ENCODE peak calls at places on chromosome 2, in eight cellular contexts. C is GM23338, V is left ventricle myocardium inferior, I is cardiac fibroblast, U is coronary artery, S is fibroblast of pulmonary artery, L is AG10803, J is dorsolateral prefrontal cortex. X is an unnamed sample.
A peak's percentile ranks its signal among the peaks of the same experiment; 100 is the strongest.

GRCh38 chr2:121346407-121346806 is 61.4 kb upstream of the TFCP2L1 start:
- DNase-seq in U (no peak), L (no peak), S (no peak), C (no peak), V (no peak), I (no peak), J (no peak), X (no peak)

GRCh38 chr2:209933499-209934458 is 68.7 kb upstream of the RPE start:
- DNase-seq in J (no peak), L (peak; percentile 63), I (peak; percentile 87), S (peak; percentile 88), U (no peak), C (no peak), V (no peak), X (no peak)

GRCh38 chr2:199310654-199311275 is 147.0 kb downstream of the SATB2 start:
- DNase-seq in I (no peak), U (no peak), V (no peak), L (no peak), J (no peak), S (no peak), C (no peak), X (no peak)

GRCh38 chr2:101900375-101900774 is 91.4 kb upstream of the IL1R2 start:
- DNase-seq in C (no peak), I (no peak), L (no peak), U (no peak), V (no peak), S (no peak), J (no peak), X (no peak)

GRCh38 chr2:165837122-165837521 is 43.1 kb upstream of the GALNT3 start:
- DNase-seq in J (peak; percentile 46), C (no peak), L (peak; percentile 26), V (no peak), U (no peak), S (peak; percentile 24), I (no peak), X (no peak)

GRCh38 chr2:240467659-240468299 is 32.3 kb downstream of the GPC1 start:
- DNase-seq in I (no peak), S (no peak), V (no peak), J (peak; percentile 30), U (no peak), C (no peak), L (no peak), X (no peak)

GRCh38 chr2:189542145-189542882 is 38.3 kb downstream of the SLC40A1 start:
- DNase-seq in S (no peak), J (no peak), L (no peak), C (no peak), U (no peak), I (no peak), V (no peak), X (no peak)

GRCh38 chr2:218429951-218430692 is 11.2 kb downstream of the VIL1 start:
- DNase-seq in I (no peak), C (no peak), J (peak; percentile 10), S (no peak), L (no peak), U (no peak), V (no peak), X (no peak)

GRCh38 chr2:200578778-200579177 is 7.0 kb upstream of the AOX1 start:
- DNase-seq in C (peak; percentile 56), S (peak; percentile 75), I (peak; percentile 61), J (no peak), L (peak; percentile 40), V (no peak), U (no peak), X (no peak)

GRCh38 chr2:9466147-9466683 is 8.1 kb upstream of the IAH1 start:
- DNase-seq in I (no peak), C (no peak), U (no peak), J (no peak), V (no peak), L (no peak), S (no peak), X (no peak)

GRCh38 chr2:74777161-74777900 is 56.6 kb upstream of the HK2 start:
- DNase-seq in J (no peak), S (no peak), I (no peak), V (no peak), L (no peak), U (no peak), C (no peak), X (no peak)

GRCh38 chr2:1515073-1515430 is 101.8 kb downstream of the TPO start:
- DNase-seq in I (no peak), U (no peak), S (no peak), C (no peak), L (no peak), V (no peak), J (no peak), X (no peak)

GRCh38 chr2:191864623-191865521 is 18.0 kb upstream of the CAVIN2 start:
- DNase-seq in C (no peak), L (no peak), S (peak; percentile 54), V (no peak), U (no peak), J (peak; percentile 36), I (peak; percentile 55), X (no peak)

GRCh38 chr2:142980246-142981068 is 103.0 kb downstream of the KYNU start:
- DNase-seq in C (peak; percentile 42), J (no peak), U (no peak), V (no peak), I (peak; percentile 70), L (peak; percentile 42), S (peak; percentile 70), X (no peak)

GRCh38 chr2:68889500-68889899 is 18.3 kb upstream of the BMP10 start:
- DNase-seq in V (no peak), I (peak; percentile 41), J (no peak), U (no peak), S (peak; percentile 52), L (no peak), C (no peak), X (no peak)

GRCh38 chr2:157233506-157233905 is 24.0 kb upstream of the GALNT5 start:
- DNase-seq in I (peak; percentile 70), L (peak; percentile 78), U (no peak), J (no peak), V (no peak), C (no peak), S (peak; percentile 76), X (no peak)

GRCh38 chr2:23600336-23600735 is 215.4 kb downstream of the KLHL29 start:
- DNase-seq in V (no peak), U (no peak), S (no peak), L (no peak), J (peak; percentile 63), I (no peak), C (no peak), X (no peak)

GRCh38 chr2:128360711-128361110 is 42.0 kb upstream of the HS6ST1 start:
- DNase-seq in L (no peak), U (peak; percentile 52), I (no peak), S (no peak), C (no peak), J (no peak), V (no peak), X (no peak)

DNA sequence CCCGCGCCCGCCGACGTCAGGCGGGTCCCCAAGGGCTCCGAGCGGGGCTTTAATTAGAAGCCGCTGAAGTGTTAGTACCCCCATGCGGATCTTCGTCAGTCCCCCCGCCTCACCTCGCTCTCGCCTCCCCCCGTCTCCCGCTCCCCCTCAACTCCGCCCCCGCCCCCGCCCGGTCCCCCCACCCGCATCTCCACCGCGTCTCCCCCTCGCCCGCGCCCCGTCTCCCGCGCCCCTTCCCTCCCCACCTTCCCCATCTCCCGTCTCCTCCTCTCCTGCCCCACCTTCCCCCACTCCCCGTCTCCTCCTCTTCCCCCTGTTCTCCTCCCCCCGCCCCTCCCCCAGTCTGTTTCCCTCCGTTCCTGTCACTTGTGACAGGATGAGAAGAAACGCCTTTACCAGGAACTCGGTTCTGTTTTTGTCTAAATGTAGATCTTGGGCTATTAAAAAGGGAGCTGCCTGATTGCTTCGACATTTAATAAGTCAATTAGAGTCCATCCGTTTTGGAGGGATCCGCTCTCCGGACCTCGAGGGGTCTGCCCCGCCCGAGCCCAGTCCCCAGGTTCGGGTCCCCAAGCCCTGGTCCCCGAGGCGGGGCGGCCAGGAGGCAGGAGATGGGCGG is 961 bp upstream of the ALKAL2 start:
- DNase-seq in C (peak; percentile 71), I (no peak), S (no peak), U (no peak), V (no peak), J (no peak), L (no peak), X (no peak)
- H3K4me3 ChIP-seq in C (peak overlapping the region; percentile 68), I (peak overlapping the region; percentile 54), S (peak overlapping the region; percentile 56), U (peak overlapping the region; percentile 74), V (peak overlapping the region; percentile 69), J (peak overlapping the region; percentile 88), L (no peak overlapping the region), X (peak overlapping the region; percentile 34)

GRCh38 chr2:98473995-98474780 is 29.5 kb downstream of the INPP4A start:
- DNase-seq in C (no peak), V (no peak), U (no peak), S (no peak), J (no peak), I (no peak), L (no peak), X (no peak)
- H3K4me3 ChIP-seq in C (no peak overlapping the region), V (no peak overlapping the region), U (no peak overlapping the region), S (no peak overlapping the region), J (no peak overlapping the region), I (no peak overlapping the region), L (no peak overlapping the region), X (peak overlapping the region; percentile 22)

DNA sequence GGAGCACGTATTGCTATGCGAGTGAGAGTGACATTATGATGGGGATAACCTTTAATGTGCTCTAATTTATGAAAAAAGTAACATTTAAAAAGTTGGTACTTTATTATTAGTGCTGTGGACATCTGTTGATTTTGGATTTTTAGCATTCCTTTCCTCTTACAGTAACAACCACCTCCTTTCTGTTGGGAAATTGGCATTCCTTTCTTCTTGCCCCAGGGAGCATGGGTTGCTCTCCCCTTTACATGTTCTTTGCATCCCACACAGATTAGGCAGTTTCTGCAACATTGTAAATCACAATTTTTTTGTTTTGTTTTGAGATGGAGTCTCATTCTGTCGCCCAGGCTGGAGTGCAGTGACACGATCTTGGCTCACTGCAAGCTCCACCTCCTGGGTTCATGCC is 300.2 kb downstream of the LPIN1 start:
- DNase-seq in C (peak; percentile 4), L (peak; percentile 89), V (no peak), S (peak; percentile 55), I (peak; percentile 58), U (no peak), J (no peak), X (no peak)
- H3K4me3 ChIP-seq in C (no peak overlapping the region), L (no peak overlapping the region), V (no peak overlapping the region), S (no peak overlapping the region), I (no peak overlapping the region), U (no peak overlapping the region), J (no peak overlapping the region), X (no peak overlapping the region)

GRCh38 chr2:33135645-33136044 is 188.9 kb downstream of the LTBP1 start:
- DNase-seq in J (no peak), C (no peak), L (peak; percentile 36), I (peak; percentile 54), S (peak; percentile 68), U (no peak), V (no peak), X (no peak)

GRCh38 chr2:33134764-33135560 is 188.2 kb downstream of the LTBP1 start:
- DNase-seq in U (no peak), C (no peak), L (peak; percentile 38), S (peak; percentile 71), I (peak; percentile 56), V (no peak), J (no peak), X (no peak)

GRCh38 chr2:33137331-33137730 is 190.6 kb downstream of the LTBP1 start:
- DNase-seq in V (no peak), C (no peak), J (no peak), S (no peak), L (no peak), U (no peak), I (peak; percentile 28), X (no peak)

GRCh38 chr2:33136570-33136969 is 189.8 kb downstream of the LTBP1 start:
- DNase-seq in L (no peak), J (no peak), V (no peak), I (peak; percentile 28), U (no peak), S (peak; percentile 41), C (no peak), X (no peak)

GRCh38 chr2:33136056-33136455 is 189.3 kb downstream of the LTBP1 start:
- DNase-seq in V (no peak), S (peak; percentile 55), U (no peak), L (no peak), I (peak; percentile 51), J (no peak), C (no peak), X (no peak)
- H3K4me3 ChIP-seq in V (peak overlapping the region; percentile 57), S (peak overlapping the region; percentile 84), U (peak overlapping the region; percentile 69), L (peak overlapping the region; percentile 76), I (peak overlapping the region; percentile 82), J (no peak overlapping the region), C (no peak overlapping the region), X (no peak overlapping the region)